ENCODE peak calls at places on chromosome 22, in four cellular contexts. H is cardiac muscle cell, Z is H7, B is left ventricle myocardium inferior. I is an unnamed sample. For H3K36me3, the result is how much of the 10 kb centered on the place peaks cover.

GRCh38 chr22:24588370-24588755 is 4.5 kb downstream of the LRRC75B start:
- DNase-seq in H (peak), Z (no peak), B (no peak), I (no peak)

GRCh38 chr22:30979932-30980331 is 10.9 kb downstream of the TUG1 start:
- DNase-seq in H (no peak), Z (no peak), B (no peak), I (no peak)

GRCh38 chr22:34914871-34915270 is 151.1 kb upstream of the ISX start:
- DNase-seq in H (no peak), Z (no peak), B (no peak), I (no peak)

GRCh38 chr22:21624120-21624879 is 5.5 kb downstream of the YDJC start:
- DNase-seq in H (peak), Z (peak), B (peak), I (no peak)

GRCh38 chr22:41596776-41597634 is 7.4 kb upstream of the PMM1 start:
- DNase-seq in H (peak), Z (peak), B (peak), I (no peak)

GRCh38 chr22:45496451-45496941 is 6.2 kb upstream of the FBLN1 start:
- DNase-seq in H (no peak), Z (no peak), B (no peak), I (no peak)

GRCh38 chr22:20414059-20414440 is 20.1 kb downstream of the ZNF74 start:
- DNase-seq in H (no peak), Z (no peak), B (no peak), I (no peak)

GRCh38 chr22:50581950-50582561 is 593 bp downstream of the CHKB start:
- DNase-seq in H (no peak), Z (peak), B (no peak), I (no peak)

GRCh38 chr22:46125816-46126770 is 24.2 kb upstream of the PPARA start:
- DNase-seq in H (no peak), Z (no peak), B (no peak), I (no peak)

DNA sequence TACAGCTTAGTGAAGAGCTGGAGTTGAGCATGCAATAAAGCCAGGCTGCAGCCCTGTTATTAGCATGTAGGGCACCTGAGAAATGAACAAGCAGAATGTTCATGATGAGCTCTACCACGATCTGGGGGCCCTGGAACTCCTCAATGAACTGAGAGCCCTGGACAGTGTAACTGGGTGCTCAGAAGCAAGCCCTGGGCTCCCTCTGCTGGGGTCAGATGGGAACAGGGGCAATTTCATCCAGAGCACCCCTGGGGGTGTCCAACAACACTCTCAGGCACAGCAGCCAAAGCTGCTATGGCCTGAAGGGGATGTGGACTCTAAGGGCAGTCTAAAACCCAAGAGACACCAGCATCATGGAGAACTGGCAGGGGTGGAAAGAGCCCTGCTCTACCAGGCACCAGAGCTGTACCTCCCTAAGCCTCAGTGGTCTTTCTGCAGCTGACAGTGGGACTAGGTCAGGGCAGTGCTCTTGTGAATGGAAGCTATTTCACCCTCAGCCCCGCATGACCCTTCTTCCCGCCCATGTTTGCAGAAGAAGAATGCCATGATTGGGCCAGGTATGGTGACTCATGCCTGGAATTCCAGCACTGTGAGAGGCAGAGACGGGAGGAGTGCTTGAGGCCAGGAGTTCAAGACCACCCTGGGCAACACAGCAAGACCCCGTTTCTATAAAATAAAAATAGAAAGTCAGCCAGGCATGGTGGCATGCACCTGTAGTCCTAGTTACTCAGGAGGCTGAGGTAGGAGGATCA is 28.9 kb downstream of the THOC5 start:
- DNase-seq in H (peak), Z (peak), B (peak), I (no peak)
- H3K36me3 ChIP-seq in H (half or more), Z (under half), B (half or more), I (under half)

GRCh38 chr22:28505416-28506156 is 174.1 kb downstream of the TTC28 start:
- DNase-seq in H (peak), Z (no peak), B (no peak), I (peak)
- H3K4me3 ChIP-seq in H (no peak), Z (no peak), B (no peak), I (no peak)

DNA sequence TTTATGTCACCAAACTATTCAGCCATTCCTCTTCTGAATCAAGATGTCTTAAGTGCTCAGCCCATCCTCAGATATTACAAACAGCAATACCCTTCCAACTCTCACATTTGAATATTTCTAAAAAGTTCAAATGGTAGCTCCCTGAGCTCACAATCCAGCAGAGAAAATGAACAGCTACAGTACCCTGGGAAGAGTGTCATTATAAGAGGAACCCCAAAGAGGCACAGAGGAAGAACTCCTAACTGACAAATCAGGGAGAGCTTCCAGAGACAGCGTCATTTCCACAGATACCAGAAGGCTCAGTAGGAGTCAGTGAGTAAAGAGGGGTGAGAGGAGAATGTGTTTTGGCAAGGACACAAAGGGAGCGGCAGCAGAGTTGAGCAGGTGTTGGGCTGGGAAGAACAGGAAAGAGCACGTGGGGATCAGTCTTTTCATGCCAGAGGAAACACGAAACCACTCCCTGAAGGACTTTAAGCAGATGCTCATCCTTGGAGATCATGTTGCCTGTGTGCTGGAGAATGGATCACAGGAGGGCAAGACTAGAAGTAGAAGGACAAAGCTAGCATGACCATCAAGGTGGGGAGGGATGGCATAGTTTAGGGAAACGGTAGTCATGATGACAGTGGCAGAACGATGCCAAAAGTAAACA is 4.3 kb downstream of the CLTCL1 start:
- DNase-seq in H (peak), Z (peak), B (no peak), I (peak)
- H3K36me3 ChIP-seq in H (under half), Z (under half), B (under half), I (under half)

DNA sequence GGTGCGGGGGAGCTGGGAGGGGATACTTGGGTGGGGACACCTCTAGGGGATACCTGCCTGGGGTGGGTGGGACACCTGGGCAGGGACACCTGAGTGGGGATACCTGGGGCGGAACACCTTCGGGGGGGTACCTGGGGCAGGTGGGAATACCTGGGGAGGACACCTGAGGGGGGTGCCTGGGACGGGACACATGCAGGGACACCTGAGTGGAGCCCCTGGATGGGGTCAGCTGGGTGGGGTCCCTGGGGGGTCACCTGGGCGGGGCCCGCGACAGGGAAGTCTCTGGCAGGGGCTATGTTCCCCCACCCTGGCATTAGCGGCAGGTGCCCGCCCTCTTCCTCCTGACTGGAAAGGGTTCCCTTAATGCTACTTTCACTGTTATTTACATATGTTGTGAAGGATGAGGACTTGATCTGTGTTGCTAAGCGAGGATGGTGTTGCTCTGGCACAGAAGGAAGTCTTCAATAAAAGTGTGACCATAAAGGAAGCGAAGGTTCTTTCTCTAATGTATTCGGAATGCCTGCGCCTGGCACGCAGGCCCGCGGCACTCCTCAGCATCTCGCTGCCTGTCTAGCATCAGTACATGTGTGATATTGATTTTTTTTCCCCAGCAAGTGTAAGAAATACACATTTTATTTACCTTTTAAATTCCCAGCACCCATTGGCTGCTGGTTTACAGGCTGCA is 801.7 kb downstream of the BRD1 start:
- DNase-seq in H (no peak), Z (no peak), B (no peak), I (no peak)
- H3K4me3 ChIP-seq in H (no peak), Z (no peak), B (no peak), I (no peak)

I was measured in kidney epithelial cell.